ENCODE peak calls at places on chromosomes 2 and 18, in five cellular contexts. F is transverse colon, I is K562, S is prostate gland, J is IMR-90. A is an unnamed sample.

GRCh38 chr2:238651306-238652052 is 196.4 kb upstream of the TWIST2 start:
- DNase-seq in F (no peak), J (no peak), I (no peak), S (no peak), A (no peak)

GRCh38 chr2:114550895-114551793 is 108.7 kb downstream of the DPP10 start:
- DNase-seq in F (peak; percentile 76), S (peak; percentile 15), I (no peak), J (peak; percentile 50), A (peak; percentile 18)

GRCh38 chr2:144596074-144596871 is 76.4 kb upstream of the ZEB2 start:
- DNase-seq in F (no peak), J (peak; percentile 69), I (no peak), S (peak; percentile 9), A (peak; percentile 55)

GRCh38 chr2:57959380-57959779 is 87.2 kb upstream of the VRK2 start:
- DNase-seq in S (no peak), F (no peak), J (no peak), I (no peak), A (no peak)

GRCh38 chr2:231161252-231162035 is 36.6 kb upstream of the HTR2B start:
- DNase-seq in S (no peak), I (no peak), F (no peak), J (no peak), A (no peak)

GRCh38 chr2:174516495-174517378 is 29.9 kb upstream of the GPR155 start:
- DNase-seq in S (no peak), J (no peak), I (no peak), F (no peak), A (no peak)

GRCh38 chr2:8242734-8243133 is 439.1 kb upstream of the ID2 start:
- DNase-seq in J (peak; percentile 53), I (no peak), F (no peak), S (no peak), A (no peak)

GRCh38 chr2:237235383-237236095 is 149.8 kb downstream of the COPS8 start:
- DNase-seq in I (no peak), J (peak; percentile 93), F (peak; percentile 31), S (peak; percentile 30), A (no peak)

GRCh38 chr2:218568190-218569037 is at the start of the genes CNOT9 and USP37:
- DNase-seq in S (peak; percentile 99), J (peak; percentile 97), I (peak; percentile 88), F (peak; percentile 100), A (peak; percentile 100)
- TF ChIP-seq POLR2A in S (peak; percentile 93), J (peak; percentile 42), I (peak; percentile 70), F (peak; percentile 69), A (peak; percentile 83)

GRCh38 chr2:216632952-216633615 is at the start of gene IGFBP2:
- DNase-seq in F (peak; percentile 52), S (peak; percentile 24), J (peak; percentile 40), I (no peak), A (peak; percentile 11)
- TF ChIP-seq POLR2A in F (no peak), S (peak; percentile 14), J (no peak), I (no peak), A (no peak)

DNA sequence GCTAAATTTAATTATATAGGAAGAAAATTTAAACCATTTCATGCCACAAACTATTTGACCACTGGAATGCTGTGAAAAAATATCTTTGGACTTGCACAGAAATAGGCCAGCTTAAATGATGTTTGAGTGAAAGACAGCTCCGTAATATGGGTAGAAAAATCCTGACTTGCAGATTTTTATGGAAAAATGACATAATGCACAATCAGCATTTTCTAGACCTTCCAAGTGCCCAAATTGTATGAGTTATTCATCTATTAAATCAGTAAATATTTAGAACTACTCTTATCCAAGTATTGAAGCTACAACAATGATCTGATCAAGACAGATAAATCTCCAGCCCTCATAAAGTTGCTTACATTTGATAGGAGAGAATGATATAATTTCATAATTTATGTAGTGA is 691.1 kb upstream of the DDX18 start:
- DNase-seq in F (no peak), J (no peak), S (no peak), I (no peak), A (no peak)
- TF ChIP-seq POLR2A in F (no peak), J (no peak), S (no peak), I (no peak), A (no peak)

DNA sequence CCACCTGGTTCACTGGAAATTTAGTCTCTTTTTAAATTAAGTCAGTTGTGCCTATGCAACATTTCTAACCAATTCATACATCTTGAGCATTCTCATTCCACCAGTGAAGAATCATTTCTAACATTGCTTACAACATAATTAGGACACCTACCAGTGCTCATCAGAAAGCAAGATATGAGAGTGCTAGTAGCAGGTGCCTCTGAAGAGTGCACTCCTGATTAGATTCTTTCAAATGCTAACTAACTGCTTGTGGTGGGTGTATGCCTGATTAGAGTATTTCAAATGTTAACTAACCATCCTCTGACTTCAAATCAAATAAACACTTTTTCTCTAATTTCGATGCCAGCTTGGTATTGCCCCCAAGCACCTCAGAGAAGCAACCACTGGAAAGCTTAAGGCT is 124.3 kb upstream of the DNAJC10 start:
- DNase-seq in I (no peak), S (no peak), J (no peak), F (no peak), A (no peak)
- TF ChIP-seq POLR2A in I (no peak), S (no peak), J (no peak), F (no peak), A (no peak)

GRCh38 chr2:33494155-33494779 is 17.8 kb downstream of the RASGRP3 start:
- DNase-seq in I (no peak), F (no peak), J (peak; percentile 59), S (no peak), A (no peak)
- TF ChIP-seq POLR2A in I (no peak), F (no peak), J (no peak), S (no peak), A (no peak)

GRCh38 chr18:38750786-38751185 is 1185.2 kb upstream of the CELF4 start:
- DNase-seq in F (no peak), J (no peak), S (no peak), I (no peak), A (no peak)

GRCh38 chr18:38751211-38751610 is 1185.6 kb upstream of the CELF4 start:
- DNase-seq in I (no peak), S (no peak), F (no peak), J (no peak), A (no peak)

GRCh38 chr18:38752430-38752829 is 1186.8 kb upstream of the CELF4 start:
- DNase-seq in J (no peak), S (no peak), F (no peak), I (no peak), A (no peak)

GRCh38 chr18:38747153-38747552 is 1181.6 kb upstream of the CELF4 start:
- DNase-seq in F (no peak), S (no peak), J (no peak), I (no peak), A (no peak)

GRCh38 chr18:38751897-38752296 is 1186.3 kb upstream of the CELF4 start:
- DNase-seq in F (no peak), S (peak; percentile 44), J (no peak), I (no peak), A (no peak)
- TF ChIP-seq POLR2A in F (no peak), S (no peak), J (no peak), I (no peak), A (no peak)